ENCODE peak calls at places on chromosomes 13 and 19, in five cellular contexts. R, B, C, M and P are unnamed samples. For H3K4me1, the result is how much of the 10 kb centered on the place peaks cover.

GRCh38 chr13:112963641-112964040 is 5.4 kb upstream of the MCF2L start:
- DNase-seq in M (no peak), B (no peak), C (no peak), R (peak), P (no peak)

GRCh38 chr19:18156841-18157464 is 4.0 kb downstream of the PIK3R2 start:
- DNase-seq in B (no peak), R (peak), C (peak), M (peak), P (no peak)

GRCh38 chr13:106156468-106156867 is 379.0 kb downstream of the EFNB2 start:
- DNase-seq in B (no peak), M (no peak), C (peak), R (no peak), P (no peak)

GRCh38 chr19:15287496-15287895 is 44.8 kb downstream of the BRD4 start:
- DNase-seq in C (no peak), B (no peak), R (no peak), M (no peak), P (no peak)

GRCh38 chr13:106372199-106373160 is 163.0 kb downstream of the EFNB2 start:
- DNase-seq in R (no peak), B (no peak), M (no peak), C (no peak), P (no peak)

GRCh38 chr19:35742121-35742724 is at the start of gene IGFLR1:
- DNase-seq in R (no peak), M (peak), B (no peak), C (no peak), P (no peak)

GRCh38 chr19:45919678-45920077 is 5.1 kb upstream of the NANOS2 start:
- DNase-seq in C (peak), M (no peak), R (no peak), B (peak), P (no peak)

GRCh38 chr19:40216777-40217026 is 1.5 kb downstream of the TTC9B start:
- DNase-seq in C (peak), M (no peak), R (no peak), B (no peak), P (no peak)

GRCh38 chr13:113579686-113580085 is 4.9 kb upstream of the TFDP1 start:
- DNase-seq in B (no peak), C (no peak), M (no peak), R (no peak), P (peak)

GRCh38 chr13:40597735-40598365 is 68.6 kb downstream of the FOXO1 start:
- DNase-seq in R (peak), C (peak), M (peak), B (peak), P (no peak)

GRCh38 chr19:18091217-18091608 is 4.5 kb upstream of the IL12RB1 start:
- DNase-seq in M (peak), C (no peak), B (no peak), R (peak), P (no peak)

GRCh38 chr13:94987869-94988268 is 275.5 kb upstream of the SOX21 start:
- DNase-seq in B (no peak), C (no peak), M (no peak), R (no peak), P (no peak)

GRCh38 chr13:113489549-113490495 is 689 bp downstream of the DCUN1D2 start:
- DNase-seq in C (peak), B (peak), M (peak), R (peak), P (peak)

GRCh38 chr19:18894254-18895037 is 1.5 kb downstream of the CERS1 start:
- DNase-seq in R (no peak), C (no peak), M (no peak), B (peak), P (no peak)

GRCh38 chr13:113448885-113449692 is 4.2 kb downstream of the ADPRHL1 start:
- DNase-seq in R (peak), B (no peak), C (no peak), M (peak), P (peak)

DNA sequence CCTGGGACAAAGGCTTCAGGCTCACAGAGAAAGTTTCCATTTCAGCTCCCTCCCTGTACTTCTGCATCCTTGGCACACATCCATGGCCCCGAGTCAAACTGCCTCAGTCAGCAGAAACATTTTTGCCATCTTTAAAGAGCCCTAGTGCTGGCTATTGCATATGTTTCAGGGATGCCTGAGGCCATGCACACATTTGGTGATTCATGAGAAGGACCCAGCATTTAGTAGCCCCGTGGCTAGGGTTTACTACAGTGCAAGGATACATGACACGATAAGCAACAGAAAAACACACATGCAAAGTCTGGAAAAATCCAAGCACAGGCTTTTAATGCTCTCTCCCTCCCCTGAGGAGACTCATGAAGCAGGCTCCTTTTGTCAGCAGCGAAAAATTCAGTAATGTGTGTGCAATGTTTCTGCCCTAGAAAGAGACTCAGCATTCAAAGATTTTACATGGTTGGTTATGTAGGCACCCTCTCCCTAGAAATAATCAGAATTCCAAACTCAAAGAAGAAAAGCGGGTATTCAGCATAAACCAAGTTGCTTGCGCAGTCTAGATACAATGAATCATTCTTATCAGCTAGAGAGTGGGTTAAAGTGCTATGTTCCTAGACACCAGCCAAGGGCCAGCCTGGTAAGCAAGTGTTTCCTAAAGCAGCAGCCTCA is 17.6 kb downstream of the ACOD1 start:
- DNase-seq in C (peak), B (no peak), M (peak), R (peak), P (no peak)
- H3K4me1 ChIP-seq in C (under half), B (under half), M (under half), R (under half), P (under half)

DNA sequence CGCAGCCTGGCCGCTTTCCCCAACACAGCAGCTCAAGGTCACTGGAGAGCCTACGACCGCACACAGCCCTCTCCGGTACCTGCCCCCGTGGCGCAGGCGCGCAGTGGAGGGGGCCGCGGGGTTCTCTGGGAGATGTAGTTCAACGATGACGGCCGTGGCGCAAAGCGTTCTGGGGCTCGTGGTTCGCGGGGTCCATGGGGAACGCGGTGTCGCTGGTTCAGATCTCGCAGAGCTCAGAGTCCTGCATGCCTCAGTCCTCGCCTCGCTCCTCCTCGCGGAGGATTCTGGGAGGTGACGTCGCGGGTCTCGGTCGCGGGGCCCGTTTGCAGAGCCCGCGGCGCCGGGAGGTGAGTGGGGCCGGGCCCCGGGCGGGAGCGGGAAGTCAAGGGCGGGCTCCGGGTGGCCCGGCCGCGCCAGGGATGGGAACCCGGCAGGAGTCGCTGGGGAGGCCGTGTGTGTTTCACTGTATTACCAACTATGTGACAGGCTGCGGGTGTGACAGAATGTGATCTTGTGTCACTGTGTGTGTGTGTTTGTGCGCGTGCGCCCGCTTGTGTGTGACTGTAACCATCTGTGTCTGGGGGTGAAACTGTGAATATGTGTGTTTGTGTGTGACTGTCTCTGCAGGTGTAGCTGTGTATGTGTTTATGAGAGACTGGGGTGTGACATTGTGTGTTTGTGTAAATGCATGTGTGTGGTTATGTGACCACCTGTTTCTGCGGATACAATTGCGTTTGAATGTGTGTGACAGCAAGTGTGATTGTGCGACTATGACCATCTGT is at the start of gene ZNF527:
- DNase-seq in C (peak), R (peak), M (peak), B (peak), P (peak)
- TF ChIP-seq CTCF in C (no peak), R (peak), M (no peak), B (no peak), P (peak)

GRCh38 chr13:80133631-80134083 is 207.3 kb downstream of the SPRY2 start:
- DNase-seq in R (no peak), M (no peak), B (no peak), C (no peak), P (no peak)
- H3K4me3 ChIP-seq in R (no peak), M (peak), B (no peak), C (no peak), P (no peak)

GRCh38 chr19:29216021-29216420 is 3.1 kb upstream of the UQCRFS1 start:
- DNase-seq in B (peak), R (no peak), C (no peak), M (no peak), P (peak)
- H3K4me1 ChIP-seq in B (under half), R (under half), C (under half), M (under half), P (under half)

GRCh38 chr19:48308695-48309586 is 16.4 kb upstream of the EMP3 start:
- DNase-seq in R (no peak), C (no peak), M (no peak), B (peak), P (peak)
- TF ChIP-seq CTCF in R (no peak), C (no peak), M (no peak), B (peak), P (peak)

GRCh38 chr13:27168870-27169525 is 2.6 kb downstream of the USP12 start:
- DNase-seq in B (no peak), C (no peak), R (no peak), M (no peak), P (no peak)
- H3K4me3 ChIP-seq in B (peak), C (no peak), R (no peak), M (peak), P (no peak)

DNA sequence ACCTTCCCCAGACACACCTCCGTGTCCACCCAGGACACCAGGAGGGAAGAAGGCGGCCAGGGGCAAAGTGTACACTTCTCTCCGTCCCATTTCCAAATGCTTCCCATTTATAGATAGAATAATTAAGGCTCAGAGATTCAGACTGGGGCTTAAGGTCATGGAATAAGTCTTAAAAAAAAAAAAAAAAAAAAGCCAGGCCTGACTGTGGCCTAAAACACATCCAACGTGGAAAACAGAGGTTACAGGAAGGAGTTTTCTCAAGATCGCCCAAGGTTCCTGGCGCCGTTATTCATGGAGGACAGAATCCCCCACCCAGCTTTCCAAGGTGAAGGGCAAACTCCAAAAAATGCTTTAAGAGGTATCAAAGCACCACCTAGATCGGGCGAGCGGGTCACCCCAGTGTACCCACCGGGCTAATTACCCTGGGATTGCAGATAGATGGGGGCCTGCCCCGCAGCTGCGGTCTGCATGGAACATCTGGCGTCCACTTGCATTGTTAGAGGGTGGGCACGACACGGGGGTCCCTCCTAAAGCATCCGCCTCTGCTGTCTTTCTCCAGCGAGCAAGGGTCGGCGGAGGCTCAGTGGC is 36.1 kb upstream of the NANOS3 start:
- DNase-seq in B (no peak), C (no peak), M (no peak), R (no peak), P (no peak)
- H3K4me1 ChIP-seq in B (under half), C (under half), M (half or more), R (half or more), P (under half)